ENCODE peak calls at places on chromosomes 5 and 9, in four cellular contexts. K is HepG2, O is K562, I is SK-N-SH. Q is an unnamed sample.
A peak's percentile ranks its signal among the peaks of the same experiment; 100 is the strongest.

GRCh38 chr5:139726248-139726647 is 69.4 kb upstream of the PSD2 start:
- DNase-seq in K (no peak), O (peak; percentile 35), I (no peak), Q (no peak)

GRCh38 chr5:37721447-37721871 is 118.4 kb downstream of the GDNF start:
- DNase-seq in K (no peak), O (no peak), I (no peak), Q (no peak)

GRCh38 chr5:35339616-35340100 is 109.4 kb upstream of the PRLR start:
- DNase-seq in K (no peak), O (no peak), I (no peak), Q (no peak)

GRCh38 chr9:124764774-124765438 is 6.2 kb downstream of the NR6A1 start:
- DNase-seq in K (peak; percentile 32), O (peak; percentile 55), I (no peak), Q (no peak)

GRCh38 chr5:26329562-26330189 is 708.7 kb downstream of the CDH9 start:
- DNase-seq in K (no peak), O (no peak), I (peak; percentile 14), Q (no peak)

GRCh38 chr5:150672237-150672883 is 11.3 kb downstream of the MYOZ3 start:
- DNase-seq in K (no peak), O (no peak), I (peak; percentile 83), Q (no peak)

GRCh38 chr9:16515879-16516289 is 354.6 kb downstream of the BNC2 start:
- DNase-seq in K (no peak), O (no peak), I (no peak), Q (no peak)

GRCh38 chr9:106420511-106420944 is 442.4 kb upstream of the ZNF462 start:
- DNase-seq in K (no peak), O (no peak), I (no peak), Q (no peak)

GRCh38 chr5:87539839-87540238 is 127.1 kb upstream of the CCNH start:
- DNase-seq in K (no peak), O (no peak), I (no peak), Q (no peak)

GRCh38 chr5:81069965-81070364 is 109.8 kb downstream of the RASGRF2 start:
- DNase-seq in K (no peak), O (no peak), I (no peak), Q (no peak)

GRCh38 chr5:7541898-7542297 is 146.0 kb downstream of the ADCY2 start:
- DNase-seq in K (no peak), O (no peak), I (no peak), Q (no peak)

GRCh38 chr5:80852331-80853245 is 107.6 kb upstream of the RASGRF2 start:
- DNase-seq in K (peak; percentile 41), O (no peak), I (no peak), Q (no peak)

GRCh38 chr9:137234055-137234697 is 3.5 kb downstream of the SLC34A3 start:
- DNase-seq in K (no peak), O (peak; percentile 35), I (no peak), Q (no peak)

GRCh38 chr9:112925058-112925641 is 34.5 kb upstream of the SLC46A2 start:
- DNase-seq in K (peak; percentile 45), O (peak; percentile 60), I (peak; percentile 51), Q (peak; percentile 39)

GRCh38 chr5:55407059-55407684 is 99.4 kb downstream of the MTREX start:
- DNase-seq in K (peak; percentile 27), O (peak; percentile 20), I (peak; percentile 47), Q (peak; percentile 22)

GRCh38 chr5:159211712-159212111 is 2.4 kb upstream of the RNF145 start:
- DNase-seq in K (no peak), O (peak; percentile 20), I (peak; percentile 27), Q (no peak)

GRCh38 chr5:9483251-9483650 is 62.6 kb downstream of the SEMA5A start:
- DNase-seq in K (no peak), O (no peak), I (no peak), Q (no peak)

GRCh38 chr5:132754111-132754510 is 6.9 kb downstream of the CCNI2 start:
- DNase-seq in K (no peak), O (no peak), I (no peak), Q (no peak)

GRCh38 chr5:67221487-67222242 is 25.1 kb upstream of the CD180 start:
- DNase-seq in K (no peak), O (no peak), I (no peak), Q (no peak)

GRCh38 chr9:23822331-23823169 is 3.5 kb downstream of the ELAVL2 start:
- DNase-seq in K (no peak), O (no peak), I (peak; percentile 17), Q (no peak)
- TF ChIP-seq ELF1 in K (no peak), O (no peak), I (no peak), Q (no peak)

DNA sequence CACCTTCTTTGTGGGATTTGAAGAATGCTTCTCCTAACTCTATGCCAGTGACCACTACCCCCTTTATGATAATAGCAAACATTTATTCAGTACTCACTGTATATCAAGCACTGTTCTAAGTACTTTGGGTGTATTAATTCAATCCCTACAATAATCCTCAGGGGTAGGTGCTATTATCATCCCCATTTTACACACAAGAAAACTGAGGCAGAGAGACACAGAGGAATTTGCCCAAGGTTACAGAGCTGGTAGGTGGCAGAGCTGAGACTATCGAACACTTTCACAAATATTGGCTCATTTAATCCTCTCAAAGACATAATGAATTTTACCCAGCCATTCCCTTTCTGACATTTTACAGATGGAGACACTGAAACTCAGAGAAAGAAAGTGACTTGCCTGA is 9.8 kb upstream of the LARP1 start:
- DNase-seq in K (no peak), O (no peak), I (no peak), Q (no peak)
- TF ChIP-seq ELF1 in K (no peak), O (no peak), I (no peak), Q (no peak)

GRCh38 chr9:86735772-86736458 is 211.4 kb downstream of the GAS1 start:
- DNase-seq in K (no peak), O (no peak), I (no peak), Q (no peak)

GRCh38 chr9:86741311-86742215 is 205.7 kb downstream of the GAS1 start:
- DNase-seq in K (no peak), O (no peak), I (no peak), Q (peak; percentile 87)
- TF ChIP-seq ELF1 in K (no peak), O (no peak), I (no peak), Q (no peak)

DNA sequence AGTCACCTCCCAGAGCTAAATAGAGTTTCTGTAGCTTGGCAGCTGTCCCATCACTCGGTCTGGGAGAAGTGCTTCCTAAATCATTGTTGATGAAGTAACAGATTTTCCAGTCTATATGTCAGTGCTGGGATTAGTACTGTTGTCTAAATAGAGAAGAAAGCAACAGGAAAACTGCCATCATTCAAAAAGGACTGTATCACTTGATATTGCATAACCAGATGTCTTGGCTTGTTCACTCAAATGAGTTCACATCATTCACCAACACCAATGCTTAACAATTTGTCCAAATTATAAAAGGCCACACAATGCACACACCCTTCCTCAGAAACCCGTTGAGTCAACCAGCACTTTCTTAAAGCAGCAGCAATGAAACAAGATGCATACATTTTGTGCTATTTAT is 26.1 kb downstream of the PTPN3 start:
- DNase-seq in K (no peak), O (no peak), I (no peak), Q (no peak)
- TF ChIP-seq ELF1 in K (no peak), O (no peak), I (no peak), Q (no peak)

GRCh38 chr9:136170291-136170901 is 34.5 kb downstream of the LHX3 start:
- DNase-seq in K (no peak), O (peak; percentile 61), I (peak; percentile 89), Q (no peak)
- TF ChIP-seq ELF1 in K (no peak), O (no peak), I (no peak), Q (no peak)

GRCh38 chr9:4622016-4622415 is 40.1 kb upstream of the PLPP6 start:
- DNase-seq in K (no peak), O (no peak), I (no peak), Q (no peak)

GRCh38 chr9:4617752-4618151 is 44.3 kb upstream of the PLPP6 start:
- DNase-seq in K (no peak), O (no peak), I (no peak), Q (no peak)

GRCh38 chr9:4620881-4621555 is 41.1 kb upstream of the PLPP6 start:
- DNase-seq in K (no peak), O (no peak), I (no peak), Q (no peak)

GRCh38 chr9:4618700-4619099 is 43.4 kb upstream of the PLPP6 start:
- DNase-seq in K (no peak), O (no peak), I (no peak), Q (no peak)

DNA sequence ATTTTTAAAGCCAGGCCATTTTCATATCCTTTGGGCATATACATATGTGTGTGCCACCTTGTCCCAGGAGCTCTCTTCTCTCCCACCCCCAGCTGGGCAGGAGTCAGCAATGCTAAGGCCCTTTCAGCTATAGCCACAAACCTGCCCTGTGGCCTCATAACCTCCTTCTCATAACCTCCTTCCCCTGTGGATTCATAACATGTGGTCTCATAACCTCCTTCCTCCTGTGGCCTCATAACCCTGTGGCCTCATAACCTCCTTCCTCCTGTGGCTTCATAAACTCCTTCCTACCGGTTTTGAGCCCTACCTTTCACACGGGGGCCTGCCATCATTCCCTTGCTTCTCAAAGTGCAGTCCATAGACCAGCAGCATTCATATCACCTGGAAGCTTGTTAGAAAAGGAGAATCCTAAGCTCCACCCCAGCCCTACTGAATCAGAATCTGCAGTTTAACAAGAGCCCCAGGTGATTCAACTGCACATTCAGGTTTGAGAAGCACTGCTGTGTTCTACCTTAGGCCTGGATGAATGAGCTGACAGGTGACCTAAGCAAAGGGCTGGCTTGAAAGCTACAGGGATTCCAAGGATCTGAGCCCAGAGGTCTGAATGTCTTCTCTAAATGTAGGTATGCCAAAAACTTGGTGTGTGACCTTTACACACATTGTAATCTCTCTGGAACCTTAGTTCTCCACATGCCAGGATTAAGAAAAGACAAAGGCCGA is 41.9 kb upstream of the PLPP6 start:
- DNase-seq in K (no peak), O (no peak), I (no peak), Q (no peak)
- TF ChIP-seq ELF1 in K (no peak), O (no peak), I (no peak), Q (no peak)

GRCh38 chr9:755454-756381 is 85.8 kb upstream of the DMRT1 start:
- DNase-seq in K (peak; percentile 93), O (no peak), I (no peak), Q (peak; percentile 40)
- TF ChIP-seq ELF1 in K (peak; percentile 46), O (no peak), I (no peak), Q (no peak)

GRCh38 chr9:36049408-36049807 is 12.7 kb downstream of the RECK start:
- DNase-seq in K (no peak), O (no peak), I (no peak), Q (no peak)
- TF ChIP-seq ELF1 in K (no peak), O (no peak), I (no peak), Q (no peak)

GRCh38 chr5:143851383-143851782 is 39.4 kb downstream of the HMHB1 start:
- DNase-seq in K (no peak), O (no peak), I (no peak), Q (no peak)
- TF ChIP-seq ELF1 in K (no peak), O (no peak), I (no peak), Q (no peak)

Q was measured in HCT116.